ENCODE peak calls at places on chromosomes 2 and 18, in six cellular contexts. One of them, this sample, is unnamed. For H3K9me3, the result is how much of the 10 kb centered on the place peaks cover.

GRCh38 chr2:134911386-134911785 is 7.2 kb upstream of the CCNT2 start:
- DNase-seq in right cardiac atrium: no peak
- DNase-seq in cardiac muscle cell: no peak
- DNase-seq in PC-9: no peak
- DNase-seq in aorta: no peak
- DNase-seq in IMR-90: no peak
- DNase-seq in this sample: no peak

GRCh38 chr18:8643479-8643878 is 34.2 kb downstream of the RAB12 start:
- DNase-seq in IMR-90: no peak
- DNase-seq in PC-9: no peak
- DNase-seq in right cardiac atrium: no peak
- DNase-seq in cardiac muscle cell: no peak
- DNase-seq in aorta: no peak
- DNase-seq in this sample: no peak

GRCh38 chr2:56739421-56739820 is 555.6 kb downstream of the CCDC85A start:
- DNase-seq in aorta: no peak
- DNase-seq in IMR-90: no peak
- DNase-seq in cardiac muscle cell: no peak
- DNase-seq in PC-9: no peak
- DNase-seq in right cardiac atrium: no peak
- DNase-seq in this sample: no peak

GRCh38 chr2:202432776-202433175 is 56.6 kb downstream of the BMPR2 start:
- DNase-seq in cardiac muscle cell: no peak
- DNase-seq in aorta: no peak
- DNase-seq in PC-9: no peak
- DNase-seq in right cardiac atrium: no peak
- DNase-seq in IMR-90: no peak
- DNase-seq in this sample: no peak

GRCh38 chr2:40127890-40128548 is 323.9 kb downstream of the SLC8A1 start:
- DNase-seq in right cardiac atrium: peak
- DNase-seq in cardiac muscle cell: no peak
- DNase-seq in aorta: no peak
- DNase-seq in PC-9: no peak
- DNase-seq in IMR-90: peak
- DNase-seq in this sample: no peak

GRCh38 chr2:209977386-209978239 is 24.8 kb upstream of the RPE start:
- DNase-seq in aorta: no peak
- DNase-seq in cardiac muscle cell: peak
- DNase-seq in PC-9: no peak
- DNase-seq in IMR-90: peak
- DNase-seq in right cardiac atrium: no peak
- DNase-seq in this sample: no peak

GRCh38 chr2:223082701-223083100 is 30.7 kb downstream of the KCNE4 start:
- DNase-seq in aorta: no peak
- DNase-seq in right cardiac atrium: no peak
- DNase-seq in PC-9: no peak
- DNase-seq in cardiac muscle cell: no peak
- DNase-seq in IMR-90: peak
- DNase-seq in this sample: no peak

GRCh38 chr2:30356061-30356460 is 91.0 kb upstream of the LCLAT1 start:
- DNase-seq in right cardiac atrium: no peak
- DNase-seq in IMR-90: no peak
- DNase-seq in cardiac muscle cell: no peak
- DNase-seq in PC-9: no peak
- DNase-seq in aorta: no peak
- DNase-seq in this sample: no peak

GRCh38 chr18:4593895-4594294 is 138.8 kb upstream of the DLGAP1 start:
- DNase-seq in cardiac muscle cell: no peak
- DNase-seq in right cardiac atrium: no peak
- DNase-seq in aorta: no peak
- DNase-seq in IMR-90: no peak
- DNase-seq in PC-9: no peak
- DNase-seq in this sample: no peak

GRCh38 chr18:40577255-40577654 is 1377.8 kb upstream of the PIK3C3 start:
- DNase-seq in cardiac muscle cell: no peak
- DNase-seq in aorta: no peak
- DNase-seq in IMR-90: peak
- DNase-seq in right cardiac atrium: no peak
- DNase-seq in PC-9: no peak
- DNase-seq in this sample: no peak

GRCh38 chr2:67663776-67664175 is 266.6 kb downstream of the ETAA1 start:
- DNase-seq in IMR-90: no peak
- DNase-seq in PC-9: no peak
- DNase-seq in right cardiac atrium: no peak
- DNase-seq in aorta: no peak
- DNase-seq in cardiac muscle cell: no peak
- DNase-seq in this sample: no peak

GRCh38 chr2:191749181-191749540 is 71.2 kb downstream of the NABP1 start:
- DNase-seq in cardiac muscle cell: no peak
- DNase-seq in right cardiac atrium: no peak
- DNase-seq in aorta: no peak
- DNase-seq in IMR-90: no peak
- DNase-seq in PC-9: no peak
- DNase-seq in this sample: no peak

GRCh38 chr2:63735931-63736820 is 105.5 kb upstream of the UGP2 start:
- DNase-seq in aorta: no peak
- DNase-seq in IMR-90: peak
- DNase-seq in PC-9: no peak
- DNase-seq in right cardiac atrium: no peak
- DNase-seq in cardiac muscle cell: no peak
- DNase-seq in this sample: no peak

GRCh38 chr18:78632111-78632541 is 347.5 kb upstream of the SALL3 start:
- DNase-seq in aorta: no peak
- DNase-seq in PC-9: no peak
- DNase-seq in right cardiac atrium: no peak
- DNase-seq in IMR-90: peak
- DNase-seq in cardiac muscle cell: no peak
- DNase-seq in this sample: no peak
- H3K9me3 ChIP-seq in aorta: under half
- H3K9me3 ChIP-seq in PC-9: under half
- H3K9me3 ChIP-seq in right cardiac atrium: under half
- H3K9me3 ChIP-seq in IMR-90: half or more
- H3K9me3 ChIP-seq in cardiac muscle cell: under half
- H3K9me3 ChIP-seq in this sample: under half

GRCh38 chr2:81706856-81707255 is 1402.3 kb upstream of the LRRTM1 start:
- DNase-seq in right cardiac atrium: no peak
- DNase-seq in cardiac muscle cell: no peak
- DNase-seq in aorta: no peak
- DNase-seq in PC-9: no peak
- DNase-seq in IMR-90: no peak
- DNase-seq in this sample: no peak
- H3K9me3 ChIP-seq in right cardiac atrium: under half
- H3K9me3 ChIP-seq in cardiac muscle cell: under half
- H3K9me3 ChIP-seq in aorta: under half
- H3K9me3 ChIP-seq in PC-9: under half
- H3K9me3 ChIP-seq in IMR-90: under half
- H3K9me3 ChIP-seq in this sample: under half

GRCh38 chr2:216987176-216987809 is 127.4 kb upstream of the TNP1 start:
- DNase-seq in aorta: no peak
- DNase-seq in cardiac muscle cell: no peak
- DNase-seq in IMR-90: no peak
- DNase-seq in PC-9: no peak
- DNase-seq in right cardiac atrium: no peak
- DNase-seq in this sample: no peak

GRCh38 chr2:216985658-216986141 is 125.8 kb upstream of the TNP1 start:
- DNase-seq in PC-9: no peak
- DNase-seq in cardiac muscle cell: no peak
- DNase-seq in IMR-90: no peak
- DNase-seq in right cardiac atrium: no peak
- DNase-seq in aorta: no peak
- DNase-seq in this sample: no peak

GRCh38 chr2:216989335-216990129 is 129.7 kb upstream of the TNP1 start:
- DNase-seq in cardiac muscle cell: no peak
- DNase-seq in aorta: no peak
- DNase-seq in IMR-90: peak
- DNase-seq in PC-9: no peak
- DNase-seq in right cardiac atrium: no peak
- DNase-seq in this sample: no peak

GRCh38 chr2:216984937-216985336 is 125.1 kb upstream of the TNP1 start:
- DNase-seq in cardiac muscle cell: no peak
- DNase-seq in aorta: no peak
- DNase-seq in right cardiac atrium: no peak
- DNase-seq in PC-9: no peak
- DNase-seq in IMR-90: no peak
- DNase-seq in this sample: no peak
- H3K9me3 ChIP-seq in cardiac muscle cell: under half
- H3K9me3 ChIP-seq in aorta: under half
- H3K9me3 ChIP-seq in right cardiac atrium: under half
- H3K9me3 ChIP-seq in PC-9: under half
- H3K9me3 ChIP-seq in IMR-90: under half
- H3K9me3 ChIP-seq in this sample: under half

GRCh38 chr2:127690696-127691095 is 10.6 kb upstream of the SFT2D3 start:
- DNase-seq in aorta: no peak
- DNase-seq in PC-9: no peak
- DNase-seq in IMR-90: no peak
- DNase-seq in right cardiac atrium: no peak
- DNase-seq in cardiac muscle cell: no peak
- DNase-seq in this sample: no peak

GRCh38 chr2:127683766-127684165 is 8.4 kb upstream of the LIMS2 start:
- DNase-seq in IMR-90: peak
- DNase-seq in aorta: no peak
- DNase-seq in PC-9: no peak
- DNase-seq in right cardiac atrium: peak
- DNase-seq in cardiac muscle cell: no peak
- DNase-seq in this sample: no peak

GRCh38 chr2:127685410-127686110 is 10.2 kb upstream of the LIMS2 start:
- DNase-seq in aorta: no peak
- DNase-seq in right cardiac atrium: no peak
- DNase-seq in cardiac muscle cell: no peak
- DNase-seq in IMR-90: no peak
- DNase-seq in PC-9: no peak
- DNase-seq in this sample: no peak

GRCh38 chr2:127683056-127683455 is 7.7 kb upstream of the LIMS2 start:
- DNase-seq in PC-9: no peak
- DNase-seq in aorta: no peak
- DNase-seq in cardiac muscle cell: no peak
- DNase-seq in right cardiac atrium: no peak
- DNase-seq in IMR-90: no peak
- DNase-seq in this sample: no peak

DNA sequence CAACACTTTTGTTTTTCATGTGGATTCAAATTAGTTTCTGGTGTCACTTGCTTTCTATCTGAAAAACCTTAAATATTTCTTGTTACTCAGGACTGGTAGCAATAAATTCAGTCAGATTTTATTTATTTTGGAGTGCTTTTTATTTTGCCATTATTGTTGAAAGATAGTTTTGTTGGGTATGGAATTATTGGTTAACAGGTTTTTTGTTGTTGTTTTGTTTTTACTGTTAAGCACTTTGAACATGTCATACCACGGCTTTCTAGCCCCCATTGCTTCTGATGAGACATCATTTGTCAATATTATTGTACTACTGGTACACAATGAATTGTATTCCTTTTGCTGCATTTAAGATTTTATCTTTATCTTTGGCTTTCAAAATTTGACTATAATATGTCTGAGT is 12.9 kb upstream of the SFT2D3 start:
- DNase-seq in cardiac muscle cell: no peak
- DNase-seq in PC-9: no peak
- DNase-seq in IMR-90: no peak
- DNase-seq in right cardiac atrium: no peak
- DNase-seq in aorta: no peak
- DNase-seq in this sample: no peak
- H3K9me3 ChIP-seq in cardiac muscle cell: under half
- H3K9me3 ChIP-seq in PC-9: under half
- H3K9me3 ChIP-seq in IMR-90: under half
- H3K9me3 ChIP-seq in right cardiac atrium: under half
- H3K9me3 ChIP-seq in aorta: under half
- H3K9me3 ChIP-seq in this sample: under half

This sample was measured in body of pancreas.